ENCODE peak calls at places on chromosomes 1 and 21, in six cellular contexts. U is H9, K is neuronal stem cell, G is mesenchymal stem cell, S is H1, O is mesendoderm. E is an unnamed sample.
A peak's percentile ranks its signal among the peaks of the same experiment; 100 is the strongest.

GRCh38 chr21:28253378-28253777 is 739.3 kb downstream of the LTN1 start:
- DNase-seq in O (no peak), S (no peak), U (no peak), G (peak; percentile 57), K (no peak), E (peak; percentile 62)

GRCh38 chr1:230715510-230715909 is 1.6 kb upstream of the AGT start:
- DNase-seq in U (no peak), O (no peak), G (no peak), S (no peak), K (no peak), E (no peak)

GRCh38 chr1:152954436-152954835 is 7.4 kb downstream of the SPRR5 start:
- DNase-seq in O (no peak), G (no peak), U (no peak), K (no peak), S (no peak), E (no peak)

GRCh38 chr1:25799346-25799720 is 660 bp upstream of the SELENON start:
- DNase-seq in O (no peak), K (no peak), S (no peak), G (no peak), U (no peak), E (no peak)

GRCh38 chr21:33640697-33641338 is 723 bp downstream of the CRYZL1 start:
- DNase-seq in G (peak; percentile 53), O (peak; percentile 47), U (no peak), S (no peak), K (no peak), E (peak; percentile 22)

GRCh38 chr1:11845641-11846335 is 1.8 kb downstream of the NPPA start:
- DNase-seq in K (peak; percentile 48), O (peak; percentile 88), S (no peak), G (no peak), U (no peak), E (peak; percentile 24)

GRCh38 chr1:211260161-211261107 is 1.3 kb downstream of the RCOR3 start:
- DNase-seq in O (peak; percentile 86), G (peak; percentile 85), K (peak; percentile 59), U (peak; percentile 85), S (peak; percentile 84), E (peak; percentile 61)

GRCh38 chr21:33980276-33980916 is 64.8 kb upstream of the ATP5PO start:
- DNase-seq in O (no peak), K (no peak), U (no peak), G (no peak), S (no peak), E (no peak)

GRCh38 chr1:67853704-67854103 is 20.4 kb upstream of the GNG12 start:
- DNase-seq in G (peak; percentile 76), S (peak; percentile 95), O (peak; percentile 98), U (peak; percentile 95), K (peak; percentile 79), E (peak; percentile 86)

GRCh38 chr1:2633936-2634491 is 1.2 kb upstream of the MMEL1 start:
- DNase-seq in K (no peak), U (no peak), S (no peak), G (no peak), O (no peak), E (no peak)

GRCh38 chr1:32703479-32704291 is 1.1 kb upstream of the SYNC start:
- DNase-seq in G (peak; percentile 96), U (no peak), S (no peak), O (peak; percentile 88), K (no peak), E (peak; percentile 99)

GRCh38 chr1:32702599-32703478 is at the start of gene SYNC:
- DNase-seq in O (no peak), K (no peak), U (no peak), G (peak; percentile 69), S (no peak), E (peak; percentile 78)

GRCh38 chr1:32701421-32701911 is 1.1 kb downstream of the SYNC start:
- DNase-seq in S (no peak), U (no peak), K (no peak), O (no peak), G (peak; percentile 49), E (no peak)

GRCh38 chr1:32705516-32705915 is 2.9 kb upstream of the SYNC start:
- DNase-seq in U (no peak), S (no peak), G (no peak), K (no peak), O (no peak), E (no peak)

GRCh38 chr1:32701951-32702598 is 495 bp downstream of the SYNC start:
- DNase-seq in U (no peak), O (no peak), K (no peak), G (peak; percentile 57), S (no peak), E (peak; percentile 33)
- H3K18ac ChIP-seq in U (no peak overlapping the region), O (peak overlapping the region; percentile 19), K (peak overlapping the region; percentile 57), G (peak overlapping the region; percentile 91), S (no peak overlapping the region), E (peak overlapping the region; percentile 86)

GRCh38 chr1:164770149-164770529 is 211.2 kb downstream of the PBX1 start:
- DNase-seq in G (no peak), K (no peak), U (no peak), S (no peak), O (no peak), E (no peak)
- H3K79me1 ChIP-seq in G (peaks cover 7% of the 10 kb centered on the region), K (no peaks in the 10 kb centered on the region), U (peaks cover 6% of the 10 kb centered on the region), S (peaks cover 16% of the 10 kb centered on the region), O (peaks cover 2% of the 10 kb centered on the region), E (peaks cover 14% of the 10 kb centered on the region)

DNA sequence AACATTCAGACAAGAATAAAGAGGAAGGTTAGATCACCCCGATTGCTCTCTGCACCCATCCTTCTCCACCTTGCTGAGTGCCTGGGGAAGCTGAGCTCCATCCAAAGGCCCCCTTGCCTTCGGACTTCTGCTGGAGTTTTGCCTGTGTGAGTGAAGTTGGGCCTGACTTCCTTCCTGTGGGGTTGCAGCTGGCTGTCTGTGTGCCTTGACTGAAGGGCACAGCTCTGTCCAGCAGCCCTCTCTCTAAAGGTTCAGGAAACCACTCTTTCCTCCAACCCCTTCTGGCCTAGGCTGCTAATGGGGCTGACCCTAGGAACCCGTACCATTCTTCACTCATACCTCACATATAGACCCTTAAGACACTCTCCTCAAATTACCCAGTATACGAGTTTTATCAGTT is 173.4 kb upstream of the HMCN1 start:
- DNase-seq in S (no peak), U (no peak), O (no peak), K (no peak), G (no peak), E (no peak)
- H3K18ac ChIP-seq in S (no peak overlapping the region), U (no peak overlapping the region), O (no peak overlapping the region), K (no peak overlapping the region), G (no peak overlapping the region), E (no peak overlapping the region)

DNA sequence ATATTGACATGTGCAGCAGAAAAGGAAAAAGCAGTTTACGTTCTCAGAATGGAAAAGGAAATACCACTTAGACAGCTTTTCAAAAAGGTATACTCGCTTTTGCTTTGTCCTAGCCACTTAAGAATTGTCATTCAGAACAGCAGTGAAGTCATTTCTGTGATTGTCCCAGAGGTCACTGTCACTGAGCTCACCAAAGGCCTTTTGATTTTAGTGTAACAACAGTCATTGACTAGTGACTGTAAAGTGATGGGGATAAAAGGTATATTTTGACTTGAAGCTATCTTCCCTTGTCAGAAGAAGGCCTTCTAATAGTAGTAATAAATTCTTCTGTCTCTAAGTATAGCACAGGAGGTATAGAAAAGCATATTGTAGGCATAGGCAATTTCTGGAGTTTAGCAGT is 42.6 kb upstream of the TADA1 start:
- DNase-seq in K (no peak), O (no peak), G (no peak), S (no peak), U (no peak), E (no peak)
- H3K79me1 ChIP-seq in K (no peaks in the 10 kb centered on the region), O (no peaks in the 10 kb centered on the region), G (no peaks in the 10 kb centered on the region), S (no peaks in the 10 kb centered on the region), U (no peaks in the 10 kb centered on the region), E (no peaks in the 10 kb centered on the region)

DNA sequence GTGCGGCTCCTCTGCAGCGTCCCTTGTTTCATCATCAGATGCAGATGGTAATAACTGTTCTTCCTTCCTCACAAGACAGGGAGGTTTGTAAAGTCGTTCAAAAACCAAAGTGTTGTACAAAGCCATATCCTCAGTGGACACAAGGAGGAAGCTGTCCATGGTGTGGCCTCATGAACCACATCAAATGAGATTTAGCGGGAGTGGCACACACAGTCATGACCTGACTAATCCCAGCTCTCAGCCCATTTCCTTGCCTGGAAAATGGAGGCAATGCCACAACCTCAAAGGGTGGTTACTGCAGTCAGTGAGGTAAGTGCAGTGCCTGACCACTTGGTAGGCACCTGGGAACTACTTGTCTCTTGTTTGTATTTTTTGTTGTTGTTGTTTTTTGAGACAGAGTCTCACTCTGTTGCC is 13.4 kb downstream of the ENTREP3 start:
- DNase-seq in U (no peak), K (no peak), O (no peak), S (no peak), G (no peak), E (no peak)
- H3K18ac ChIP-seq in U (no peak overlapping the region), K (no peak overlapping the region), O (no peak overlapping the region), S (no peak overlapping the region), G (no peak overlapping the region), E (no peak overlapping the region)

DNA sequence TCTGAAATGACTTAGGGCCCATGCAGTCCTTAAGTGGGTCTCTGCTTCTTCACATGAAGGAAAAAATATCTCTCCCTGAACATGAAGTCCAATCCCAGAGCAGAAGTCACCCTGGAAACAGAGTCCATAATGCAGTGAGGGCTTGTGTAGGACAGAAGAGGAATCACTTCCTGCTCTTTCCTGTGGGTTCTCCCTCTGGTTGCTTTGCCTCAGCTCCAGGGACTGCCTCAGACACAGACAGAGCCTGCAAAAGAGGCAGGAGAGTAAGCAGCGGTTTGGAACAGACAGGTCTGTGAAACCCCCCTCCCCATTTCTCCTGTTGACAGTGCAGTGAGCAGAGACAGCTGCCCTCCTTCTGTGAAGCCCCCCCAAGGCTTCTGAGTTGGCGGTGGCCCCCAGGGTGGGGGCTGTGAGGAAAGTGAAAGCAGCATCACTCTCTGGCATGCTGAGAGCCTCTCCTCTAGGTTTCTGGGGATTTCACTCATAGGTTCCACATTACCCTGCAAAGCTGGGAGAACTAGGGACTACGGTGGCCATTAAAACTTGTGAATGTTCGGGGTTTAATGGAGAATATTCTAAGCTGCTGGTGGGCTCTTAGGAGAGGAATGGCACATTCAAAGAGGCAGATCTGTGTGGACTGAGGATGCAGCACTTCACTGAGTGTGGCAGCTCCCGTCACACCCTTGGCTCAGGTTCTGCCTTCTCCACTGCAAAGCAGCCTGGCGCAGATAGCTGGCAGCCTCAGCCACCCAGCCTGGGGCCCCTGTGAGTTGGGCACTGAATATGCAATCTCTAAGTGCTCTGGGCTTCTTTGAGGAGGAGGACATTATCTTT is 53.1 kb downstream of the MAB21L3 start:
- DNase-seq in U (no peak), G (peak; percentile 8), O (no peak), S (no peak), K (no peak), E (no peak)
- H3K79me1 ChIP-seq in U (no peaks in the 10 kb centered on the region), G (no peaks in the 10 kb centered on the region), O (no peaks in the 10 kb centered on the region), S (no peaks in the 10 kb centered on the region), K (no peaks in the 10 kb centered on the region), E (no peaks in the 10 kb centered on the region)

DNA sequence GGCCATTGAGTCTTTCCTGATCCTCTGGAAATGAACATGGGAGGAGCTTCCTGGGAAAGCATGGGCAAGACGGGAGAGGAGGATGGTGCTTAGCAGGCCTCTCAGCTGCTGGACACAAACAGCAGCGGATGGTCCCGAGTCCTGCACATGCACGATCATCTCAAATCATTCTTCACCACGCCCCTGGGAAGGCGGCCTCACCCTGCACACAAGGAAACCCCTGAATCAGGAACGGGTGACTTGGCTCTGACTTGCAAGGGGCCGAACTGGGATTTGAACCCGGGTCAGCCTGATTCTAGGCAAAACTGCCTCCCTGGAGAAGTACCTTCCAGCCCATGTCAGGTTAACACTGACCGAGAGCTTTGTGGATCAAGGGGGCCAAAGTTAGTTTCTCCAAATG is 134.8 kb upstream of the WNT4 start:
- DNase-seq in K (no peak), U (no peak), O (no peak), G (no peak), S (no peak), E (no peak)
- H3K18ac ChIP-seq in K (no peak overlapping the region), U (no peak overlapping the region), O (no peak overlapping the region), G (no peak overlapping the region), S (no peak overlapping the region), E (no peak overlapping the region)

E was measured in IMR-90.